ENCODE peak calls at places on chromosomes 12 and 14, in seven cellular contexts. B, R, Q, E, W, H and N are unnamed samples.

GRCh38 chr12:93174048-93174447 is 203.7 kb upstream of the NUDT4 start:
- DNase-seq in B (peak), R (no peak), Q (peak), E (no peak), W (peak), H (no peak), N (no peak)

GRCh38 chr14:20434701-20435453 is 1.1 kb downstream of the KLHL33 start:
- DNase-seq in B (no peak), R (no peak), Q (peak), E (no peak), W (no peak), H (peak), N (no peak)

GRCh38 chr12:15199886-15200285 is 21.3 kb downstream of the RERG start:
- DNase-seq in B (no peak), R (no peak), Q (no peak), E (no peak), W (no peak), H (no peak), N (no peak)

GRCh38 chr12:51392556-51393237 is 1.5 kb upstream of the GALNT6 start:
- DNase-seq in B (no peak), R (no peak), Q (no peak), E (no peak), W (peak), H (no peak), N (peak)

GRCh38 chr12:99235381-99235780 is 412.2 kb upstream of the GARIN6 start:
- DNase-seq in B (no peak), R (no peak), Q (no peak), E (no peak), W (no peak), H (peak), N (no peak)

GRCh38 chr12:93245543-93245942 is 132.2 kb upstream of the NUDT4 start:
- DNase-seq in B (no peak), R (no peak), Q (no peak), E (no peak), W (no peak), H (no peak), N (peak)

GRCh38 chr14:104970231-104971068 is 7.7 kb downstream of the AHNAK2 start:
- DNase-seq in B (peak), R (no peak), Q (peak), E (peak), W (peak), H (peak), N (no peak)

GRCh38 chr12:3604750-3605638 is 114.0 kb downstream of the PRMT8 start:
- DNase-seq in B (no peak), R (no peak), Q (peak), E (no peak), W (no peak), H (peak), N (no peak)

GRCh38 chr12:9933966-9934365 is 1.8 kb upstream of the CLEC2A start:
- DNase-seq in B (no peak), R (no peak), Q (no peak), E (no peak), W (peak), H (no peak), N (no peak)

GRCh38 chr14:44944107-44944506 is 17.6 kb downstream of the KLHL28 start:
- DNase-seq in B (no peak), R (no peak), Q (no peak), E (no peak), W (no peak), H (no peak), N (no peak)

GRCh38 chr14:91152499-91152898 is 38.6 kb downstream of the DGLUCY start:
- DNase-seq in B (no peak), R (no peak), Q (peak), E (no peak), W (no peak), H (no peak), N (no peak)

GRCh38 chr14:103716091-103716801 is 636 bp downstream of the ZFYVE21 start:
- DNase-seq in B (no peak), R (no peak), Q (peak), E (no peak), W (peak), H (no peak), N (peak)

GRCh38 chr14:91119556-91120311 is 5.9 kb downstream of the DGLUCY start:
- DNase-seq in B (no peak), R (no peak), Q (no peak), E (no peak), W (peak), H (no peak), N (no peak)

GRCh38 chr12:124032265-124032886 is 59.4 kb downstream of the ZNF664 start:
- DNase-seq in B (peak), R (peak), Q (peak), E (no peak), W (peak), H (peak), N (peak)